ENCODE peak calls at places on chromosomes 3 and 15, in five cellular contexts. One of them, this sample, is unnamed.

GRCh38 chr3:37971467-37971866 is 19.1 kb upstream of the VILL start:
- DNase-seq in PC-3: no peak
- DNase-seq in GM23248: no peak
- DNase-seq in mammary epithelial cell: no peak
- DNase-seq in NT2/D1: no peak
- DNase-seq in this sample: no peak

GRCh38 chr15:96296264-96296663 is 34.2 kb upstream of the NR2F2 start:
- DNase-seq in PC-3: peak; percentile 85
- DNase-seq in GM23248: peak; percentile 56
- DNase-seq in mammary epithelial cell: peak; percentile 94
- DNase-seq in NT2/D1: no peak
- DNase-seq in this sample: peak; percentile 21

GRCh38 chr3:48128779-48129178 is 59.4 kb downstream of the CDC25A start:
- DNase-seq in PC-3: no peak
- DNase-seq in GM23248: no peak
- DNase-seq in mammary epithelial cell: peak; percentile 68
- DNase-seq in NT2/D1: no peak
- DNase-seq in this sample: no peak

GRCh38 chr15:50943623-50944022 is 35.1 kb downstream of the AP4E1 start:
- DNase-seq in PC-3: no peak
- DNase-seq in GM23248: peak; percentile 47
- DNase-seq in mammary epithelial cell: peak; percentile 40
- DNase-seq in NT2/D1: no peak
- DNase-seq in this sample: no peak

GRCh38 chr3:184361532-184361931 is at the start of the genes CLCN2 and POLR2H:
- DNase-seq in PC-3: peak; percentile 63
- DNase-seq in GM23248: peak; percentile 75
- DNase-seq in mammary epithelial cell: peak; percentile 43
- DNase-seq in NT2/D1: peak; percentile 59
- DNase-seq in this sample: peak; percentile 81

GRCh38 chr3:4821975-4822374 is 157.3 kb upstream of the BHLHE40 start:
- DNase-seq in PC-3: no peak
- DNase-seq in GM23248: no peak
- DNase-seq in mammary epithelial cell: no peak
- DNase-seq in NT2/D1: no peak
- DNase-seq in this sample: no peak

GRCh38 chr3:122918576-122919290 is 108.8 kb downstream of the SEMA5B start:
- DNase-seq in PC-3: peak; percentile 19
- DNase-seq in GM23248: peak; percentile 36
- DNase-seq in mammary epithelial cell: no peak
- DNase-seq in NT2/D1: no peak
- DNase-seq in this sample: no peak

GRCh38 chr3:31613654-31614053 is 80.9 kb downstream of the STT3B start:
- DNase-seq in PC-3: no peak
- DNase-seq in GM23248: no peak
- DNase-seq in mammary epithelial cell: no peak
- DNase-seq in NT2/D1: no peak
- DNase-seq in this sample: no peak

GRCh38 chr3:123405021-123405420 is 43.9 kb downstream of the ADCY5 start:
- DNase-seq in PC-3: no peak
- DNase-seq in GM23248: no peak
- DNase-seq in mammary epithelial cell: no peak
- DNase-seq in NT2/D1: no peak
- DNase-seq in this sample: no peak

GRCh38 chr3:45082139-45082538 is 56.0 kb downstream of the CLEC3B start:
- DNase-seq in PC-3: no peak
- DNase-seq in GM23248: peak; percentile 42
- DNase-seq in mammary epithelial cell: no peak
- DNase-seq in NT2/D1: no peak
- DNase-seq in this sample: no peak

GRCh38 chr3:111725706-111726105 is 130.6 kb upstream of the ZBED2 start:
- DNase-seq in PC-3: no peak
- DNase-seq in GM23248: no peak
- DNase-seq in mammary epithelial cell: no peak
- DNase-seq in NT2/D1: no peak
- DNase-seq in this sample: no peak

GRCh38 chr3:141275511-141275910 is 43.9 kb downstream of the PXYLP1 start:
- DNase-seq in PC-3: peak; percentile 19
- DNase-seq in GM23248: peak; percentile 9
- DNase-seq in mammary epithelial cell: peak; percentile 47
- DNase-seq in NT2/D1: no peak
- DNase-seq in this sample: no peak

GRCh38 chr3:44208568-44208967 is 33.1 kb upstream of the TOPAZ1 start:
- DNase-seq in PC-3: peak; percentile 17
- DNase-seq in GM23248: no peak
- DNase-seq in mammary epithelial cell: peak; percentile 36
- DNase-seq in NT2/D1: no peak
- DNase-seq in this sample: no peak

GRCh38 chr3:82676356-82677026 is 915.0 kb upstream of the GBE1 start:
- DNase-seq in PC-3: peak; percentile 75
- DNase-seq in GM23248: no peak
- DNase-seq in mammary epithelial cell: peak; percentile 53
- DNase-seq in NT2/D1: no peak
- DNase-seq in this sample: no peak

GRCh38 chr3:127762077-127762786 is 60.1 kb downstream of the MGLL start:
- DNase-seq in PC-3: no peak
- DNase-seq in GM23248: no peak
- DNase-seq in mammary epithelial cell: no peak
- DNase-seq in NT2/D1: no peak
- DNase-seq in this sample: no peak

GRCh38 chr3:99850608-99851007 is 32.9 kb downstream of the CMSS1 start:
- DNase-seq in PC-3: no peak
- DNase-seq in GM23248: no peak
- DNase-seq in mammary epithelial cell: no peak
- DNase-seq in NT2/D1: no peak
- DNase-seq in this sample: no peak

GRCh38 chr15:59918994-59919951 is 84.8 kb upstream of the FOXB1 start:
- DNase-seq in PC-3: peak; percentile 71
- DNase-seq in GM23248: peak; percentile 93
- DNase-seq in mammary epithelial cell: peak; percentile 92
- DNase-seq in NT2/D1: no peak
- DNase-seq in this sample: no peak

GRCh38 chr3:181379278-181379677 is 332.4 kb upstream of the SOX2 start:
- DNase-seq in PC-3: no peak
- DNase-seq in GM23248: no peak
- DNase-seq in mammary epithelial cell: no peak
- DNase-seq in NT2/D1: no peak
- DNase-seq in this sample: no peak

GRCh38 chr3:150798122-150798618 is 35.2 kb upstream of the SIAH2 start:
- DNase-seq in PC-3: no peak
- DNase-seq in GM23248: no peak
- DNase-seq in mammary epithelial cell: no peak
- DNase-seq in NT2/D1: peak; percentile 61
- DNase-seq in this sample: no peak

GRCh38 chr3:112856537-112856936 is 9.9 kb upstream of the CD200R1L start:
- DNase-seq in PC-3: no peak
- DNase-seq in GM23248: no peak
- DNase-seq in mammary epithelial cell: no peak
- DNase-seq in NT2/D1: no peak
- DNase-seq in this sample: peak; percentile 34

GRCh38 chr3:65575376-65575840 is 463.3 kb downstream of the MAGI1 start:
- DNase-seq in PC-3: peak; percentile 80
- DNase-seq in GM23248: peak; percentile 81
- DNase-seq in mammary epithelial cell: peak; percentile 89
- DNase-seq in NT2/D1: no peak
- DNase-seq in this sample: no peak

GRCh38 chr15:60899322-60899966 is 329.7 kb downstream of the RORA start:
- DNase-seq in PC-3: no peak
- DNase-seq in GM23248: no peak
- DNase-seq in mammary epithelial cell: no peak
- DNase-seq in NT2/D1: no peak
- DNase-seq in this sample: no peak

GRCh38 chr3:100754563-100755334 is 45.5 kb downstream of the TFG start:
- DNase-seq in PC-3: no peak
- DNase-seq in GM23248: peak; percentile 15
- DNase-seq in mammary epithelial cell: no peak
- DNase-seq in NT2/D1: no peak
- DNase-seq in this sample: no peak

GRCh38 chr3:138348950-138349739 is 766 bp downstream of the MRAS start:
- DNase-seq in PC-3: no peak
- DNase-seq in GM23248: peak; percentile 72
- DNase-seq in mammary epithelial cell: no peak
- DNase-seq in NT2/D1: no peak
- DNase-seq in this sample: peak; percentile 18

GRCh38 chr3:166447513-166447912 is 610.3 kb upstream of the BCHE start:
- DNase-seq in PC-3: no peak
- DNase-seq in GM23248: no peak
- DNase-seq in mammary epithelial cell: no peak
- DNase-seq in NT2/D1: no peak
- DNase-seq in this sample: no peak

GRCh38 chr3:154193174-154193573 is 72.0 kb downstream of the ARHGEF26 start:
- DNase-seq in PC-3: no peak
- DNase-seq in GM23248: peak; percentile 9
- DNase-seq in mammary epithelial cell: no peak
- DNase-seq in NT2/D1: no peak
- DNase-seq in this sample: no peak

GRCh38 chr3:114406286-114406685 is 112.5 kb downstream of the TIGIT start:
- DNase-seq in PC-3: no peak
- DNase-seq in GM23248: peak; percentile 79
- DNase-seq in mammary epithelial cell: no peak
- DNase-seq in NT2/D1: no peak
- DNase-seq in this sample: no peak

GRCh38 chr3:80492162-80492561 is 724.4 kb upstream of the ROBO1 start:
- DNase-seq in PC-3: peak; percentile 47
- DNase-seq in GM23248: no peak
- DNase-seq in mammary epithelial cell: no peak
- DNase-seq in NT2/D1: no peak
- DNase-seq in this sample: no peak

GRCh38 chr3:11541321-11542303 is 102.1 kb downstream of the VGLL4 start:
- DNase-seq in PC-3: no peak
- DNase-seq in GM23248: no peak
- DNase-seq in mammary epithelial cell: no peak
- DNase-seq in NT2/D1: no peak
- DNase-seq in this sample: no peak

DNA sequence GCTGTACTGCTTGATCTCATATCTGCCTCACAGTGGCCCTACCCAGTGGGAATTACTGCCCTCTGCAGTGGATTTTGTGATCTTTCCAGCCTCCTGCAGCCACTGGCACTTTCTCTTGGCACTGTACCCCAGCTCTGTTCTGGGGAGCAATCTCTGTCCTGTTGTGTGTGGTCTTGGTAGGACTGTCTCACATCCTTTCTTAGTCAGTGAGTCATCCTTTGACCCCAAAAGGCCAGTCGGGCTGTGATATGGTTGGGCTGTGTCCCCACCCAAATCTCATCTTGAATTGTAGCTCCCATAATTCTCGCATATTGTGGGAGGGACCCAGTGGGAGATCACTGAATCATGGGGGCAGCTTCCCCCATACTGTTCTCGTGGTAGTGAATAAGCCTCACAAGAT is 133.3 kb upstream of the TPM1 start:
- DNase-seq in PC-3: no peak
- DNase-seq in GM23248: no peak
- DNase-seq in mammary epithelial cell: no peak
- DNase-seq in NT2/D1: no peak
- DNase-seq in this sample: no peak
- H3K9ac ChIP-seq in PC-3: no peak overlapping the region
- H3K9ac ChIP-seq in GM23248: no peak overlapping the region
- H3K9ac ChIP-seq in mammary epithelial cell: no peak overlapping the region
- H3K9ac ChIP-seq in NT2/D1: no peak overlapping the region
- H3K9ac ChIP-seq in this sample: no peak overlapping the region

GRCh38 chr3:170038434-170039110 is 777 bp downstream of the GPR160 start:
- DNase-seq in PC-3: peak; percentile 52
- DNase-seq in GM23248: peak; percentile 25
- DNase-seq in mammary epithelial cell: no peak
- DNase-seq in NT2/D1: no peak
- DNase-seq in this sample: no peak
- H3K9ac ChIP-seq in PC-3: peak overlapping the region; percentile 5
- H3K9ac ChIP-seq in GM23248: no peak overlapping the region
- H3K9ac ChIP-seq in mammary epithelial cell: no peak overlapping the region
- H3K9ac ChIP-seq in NT2/D1: peak overlapping the region; percentile 75
- H3K9ac ChIP-seq in this sample: peak overlapping the region; percentile 45

GRCh38 chr3:79354179-79354688 is 413.6 kb downstream of the ROBO1 start:
- DNase-seq in PC-3: no peak
- DNase-seq in GM23248: no peak
- DNase-seq in mammary epithelial cell: no peak
- DNase-seq in NT2/D1: no peak
- DNase-seq in this sample: no peak
- H3K9ac ChIP-seq in PC-3: no peak overlapping the region
- H3K9ac ChIP-seq in GM23248: no peak overlapping the region
- H3K9ac ChIP-seq in mammary epithelial cell: no peak overlapping the region
- H3K9ac ChIP-seq in NT2/D1: no peak overlapping the region
- H3K9ac ChIP-seq in this sample: no peak overlapping the region

GRCh38 chr15:76340802-76341365 is 4.3 kb downstream of the ISL2 start:
- DNase-seq in PC-3: no peak
- DNase-seq in GM23248: peak; percentile 35
- DNase-seq in mammary epithelial cell: no peak
- DNase-seq in NT2/D1: no peak
- DNase-seq in this sample: no peak
- H3K9ac ChIP-seq in PC-3: no peak overlapping the region
- H3K9ac ChIP-seq in GM23248: no peak overlapping the region
- H3K9ac ChIP-seq in mammary epithelial cell: no peak overlapping the region
- H3K9ac ChIP-seq in NT2/D1: peak overlapping the region; percentile 58
- H3K9ac ChIP-seq in this sample: no peak overlapping the region

GRCh38 chr3:147939425-147940196 is 530.4 kb downstream of the ZIC1 start:
- DNase-seq in PC-3: no peak
- DNase-seq in GM23248: no peak
- DNase-seq in mammary epithelial cell: no peak
- DNase-seq in NT2/D1: no peak
- DNase-seq in this sample: no peak

GRCh38 chr3:147937891-147938290 is 528.7 kb downstream of the ZIC1 start:
- DNase-seq in PC-3: no peak
- DNase-seq in GM23248: no peak
- DNase-seq in mammary epithelial cell: no peak
- DNase-seq in NT2/D1: no peak
- DNase-seq in this sample: no peak

GRCh38 chr3:147941984-147942383 is 532.8 kb downstream of the ZIC1 start:
- DNase-seq in PC-3: no peak
- DNase-seq in GM23248: no peak
- DNase-seq in mammary epithelial cell: no peak
- DNase-seq in NT2/D1: no peak
- DNase-seq in this sample: no peak

GRCh38 chr3:147940846-147941245 is 531.7 kb downstream of the ZIC1 start:
- DNase-seq in PC-3: no peak
- DNase-seq in GM23248: no peak
- DNase-seq in mammary epithelial cell: no peak
- DNase-seq in NT2/D1: no peak
- DNase-seq in this sample: no peak

GRCh38 chr3:147940400-147940799 is 531.2 kb downstream of the ZIC1 start:
- DNase-seq in PC-3: no peak
- DNase-seq in GM23248: no peak
- DNase-seq in mammary epithelial cell: no peak
- DNase-seq in NT2/D1: no peak
- DNase-seq in this sample: no peak
- H3K9ac ChIP-seq in PC-3: no peak overlapping the region
- H3K9ac ChIP-seq in GM23248: no peak overlapping the region
- H3K9ac ChIP-seq in mammary epithelial cell: no peak overlapping the region
- H3K9ac ChIP-seq in NT2/D1: no peak overlapping the region
- H3K9ac ChIP-seq in this sample: no peak overlapping the region

GRCh38 chr3:196666001-196666867 is 26.7 kb downstream of the NRROS start:
- DNase-seq in PC-3: peak; percentile 40
- DNase-seq in GM23248: peak; percentile 82
- DNase-seq in mammary epithelial cell: peak; percentile 99
- DNase-seq in NT2/D1: peak; percentile 83
- DNase-seq in this sample: no peak
- H3K9ac ChIP-seq in PC-3: no peak overlapping the region
- H3K9ac ChIP-seq in GM23248: no peak overlapping the region
- H3K9ac ChIP-seq in mammary epithelial cell: no peak overlapping the region
- H3K9ac ChIP-seq in NT2/D1: no peak overlapping the region
- H3K9ac ChIP-seq in this sample: peak overlapping the region; percentile 5

GRCh38 chr3:120182613-120183524 is 88.6 kb upstream of the GSK3B start:
- DNase-seq in PC-3: peak; percentile 67
- DNase-seq in GM23248: peak; percentile 77
- DNase-seq in mammary epithelial cell: peak; percentile 60
- DNase-seq in NT2/D1: no peak
- DNase-seq in this sample: peak; percentile 6
- H3K9ac ChIP-seq in PC-3: no peak overlapping the region
- H3K9ac ChIP-seq in GM23248: no peak overlapping the region
- H3K9ac ChIP-seq in mammary epithelial cell: no peak overlapping the region
- H3K9ac ChIP-seq in NT2/D1: no peak overlapping the region
- H3K9ac ChIP-seq in this sample: no peak overlapping the region